ENCODE peak calls at places on chromosomes 2 and 18, in four cellular contexts. F, C, A and Y are unnamed samples.

GRCh38 chr2:213562539-213563180 is 278.4 kb downstream of the SPAG16 start:
- DNase-seq in A (no peak), C (no peak), F (no peak), Y (no peak)

GRCh38 chr2:74496997-74497776 is 2.2 kb downstream of the LBX2 start:
- DNase-seq in A (no peak), C (no peak), F (no peak), Y (no peak)

GRCh38 chr2:71748227-71748626 is 294.9 kb downstream of the DYSF start:
- DNase-seq in F (no peak), A (no peak), C (no peak), Y (no peak)

GRCh38 chr2:237371856-237372255 is 42.1 kb downstream of the COL6A3 start:
- DNase-seq in A (no peak), C (no peak), F (no peak), Y (no peak)

GRCh38 chr18:50559750-50560680 is at the start of gene MAPK4:
- DNase-seq in F (no peak), A (no peak), C (peak; percentile 81), Y (no peak)

GRCh38 chr2:100291152-100291970 is 30.9 kb downstream of the LONRF2 start:
- DNase-seq in F (peak; percentile 99), A (peak; percentile 27), C (no peak), Y (peak; percentile 27)

GRCh38 chr18:11179959-11180519 is 30.7 kb upstream of the PIEZO2 start:
- DNase-seq in F (no peak), C (no peak), A (no peak), Y (no peak)

GRCh38 chr2:237464757-237465391 is 22.2 kb upstream of the MLPH start:
- DNase-seq in A (no peak), C (no peak), F (no peak), Y (no peak)

GRCh38 chr2:79235135-79235534 is 75.6 kb upstream of the REG3A start:
- DNase-seq in F (peak; percentile 9), A (no peak), C (no peak), Y (peak; percentile 6)

GRCh38 chr2:61162721-61163120 is 733 bp downstream of the C2orf74 start:
- DNase-seq in A (no peak), F (no peak), C (no peak), Y (no peak)

GRCh38 chr18:63511285-63511684 is 30.9 kb upstream of the SERPINB12 start:
- DNase-seq in F (peak; percentile 57), C (peak; percentile 82), A (no peak), Y (no peak)

GRCh38 chr2:170845343-170845742 is 28.7 kb downstream of the GAD1 start:
- DNase-seq in A (no peak), C (no peak), F (no peak), Y (peak; percentile 32)

GRCh38 chr2:169765523-169765922 is 31.9 kb downstream of the KLHL23 start:
- DNase-seq in A (no peak), C (no peak), F (no peak), Y (peak; percentile 17)

GRCh38 chr2:241558532-241559488 is at the start of gene BOK:
- DNase-seq in F (no peak), A (no peak), C (no peak), Y (peak; percentile 82)

GRCh38 chr2:239157766-239158165 is 243.1 kb downstream of the HDAC4 start:
- DNase-seq in F (no peak), C (no peak), A (no peak), Y (no peak)

GRCh38 chr2:24333019-24333540 is 27.3 kb downstream of the ITSN2 start:
- DNase-seq in F (no peak), C (no peak), A (no peak), Y (no peak)

GRCh38 chr2:39875182-39875913 is 96.3 kb upstream of the THUMPD2 start:
- DNase-seq in F (peak; percentile 92), A (no peak), C (no peak), Y (no peak)

GRCh38 chr2:42984617-42985016 is 192.2 kb upstream of the HAAO start:
- DNase-seq in C (no peak), F (no peak), A (no peak), Y (no peak)

GRCh38 chr2:8980096-8980495 is 23.4 kb downstream of the MBOAT2 start:
- DNase-seq in C (no peak), F (no peak), A (no peak), Y (no peak)

GRCh38 chr2:45739796-45740485 is 88.5 kb downstream of the PRKCE start:
- DNase-seq in F (no peak), A (no peak), C (no peak), Y (peak; percentile 63)

GRCh38 chr2:50952596-50952995 is 79.3 kb downstream of the NRXN1 start:
- DNase-seq in C (no peak), F (no peak), A (no peak), Y (no peak)

GRCh38 chr2:190511104-190511503 is 23.4 kb downstream of the NEMP2 start:
- DNase-seq in F (no peak), C (peak; percentile 70), A (no peak), Y (peak; percentile 89)

GRCh38 chr18:77316641-77317040 is 67.0 kb downstream of the GALR1 start:
- DNase-seq in C (no peak), A (no peak), F (no peak), Y (no peak)

GRCh38 chr18:62338446-62339105 is 13.5 kb downstream of the TNFRSF11A start:
- DNase-seq in A (no peak), F (no peak), C (no peak), Y (no peak)

GRCh38 chr2:106531676-106532075 is 44.5 kb downstream of the CD8B2 start:
- DNase-seq in A (no peak), C (no peak), F (no peak), Y (no peak)